ENCODE peak calls at places on chromosome 11, in five cellular contexts. One of them, this sample, is unnamed.

GRCh38 chr11:47360341-47360740 is 7.8 kb upstream of the MYBPC3 start:
- DNase-seq in H1: no peak
- DNase-seq in IMR-90: no peak
- DNase-seq in H9: no peak
- DNase-seq in neuronal stem cell: no peak
- DNase-seq in this sample: no peak

GRCh38 chr11:68997124-68997994 is 15.7 kb downstream of the MRGPRF start:
- DNase-seq in H9: peak; percentile 20
- DNase-seq in neuronal stem cell: no peak
- DNase-seq in H1: no peak
- DNase-seq in IMR-90: no peak
- DNase-seq in this sample: no peak

GRCh38 chr11:76701701-76702100 is 31.2 kb upstream of the LRRC32 start:
- DNase-seq in H9: no peak
- DNase-seq in IMR-90: peak; percentile 63
- DNase-seq in H1: no peak
- DNase-seq in neuronal stem cell: no peak
- DNase-seq in this sample: peak; percentile 66

GRCh38 chr11:105825141-105825540 is 196.9 kb downstream of the MSANTD4 start:
- DNase-seq in neuronal stem cell: no peak
- DNase-seq in IMR-90: no peak
- DNase-seq in H1: no peak
- DNase-seq in H9: no peak
- DNase-seq in this sample: no peak

GRCh38 chr11:104338186-104338585 is 174.2 kb upstream of the PDGFD start:
- DNase-seq in IMR-90: peak; percentile 15
- DNase-seq in H9: no peak
- DNase-seq in neuronal stem cell: no peak
- DNase-seq in H1: no peak
- DNase-seq in this sample: no peak

GRCh38 chr11:105361651-105362050 is 222.1 kb upstream of the CARD18 start:
- DNase-seq in neuronal stem cell: no peak
- DNase-seq in H1: no peak
- DNase-seq in H9: no peak
- DNase-seq in IMR-90: no peak
- DNase-seq in this sample: no peak

GRCh38 chr11:77189588-77190210 is 61.7 kb downstream of the MYO7A start:
- DNase-seq in IMR-90: no peak
- DNase-seq in neuronal stem cell: no peak
- DNase-seq in H1: no peak
- DNase-seq in H9: no peak
- DNase-seq in this sample: no peak

GRCh38 chr11:69335461-69336386 is 41.8 kb downstream of the MYEOV start:
- DNase-seq in IMR-90: no peak
- DNase-seq in neuronal stem cell: no peak
- DNase-seq in H9: peak; percentile 16
- DNase-seq in H1: no peak
- DNase-seq in this sample: no peak

GRCh38 chr11:2800655-2801531 is 84.7 kb downstream of the CDKN1C start:
- DNase-seq in H9: peak; percentile 25
- DNase-seq in IMR-90: no peak
- DNase-seq in H1: no peak
- DNase-seq in neuronal stem cell: no peak
- DNase-seq in this sample: no peak

GRCh38 chr11:14567064-14567651 is 47.0 kb upstream of the PSMA1 start:
- DNase-seq in H9: no peak
- DNase-seq in neuronal stem cell: no peak
- DNase-seq in H1: no peak
- DNase-seq in IMR-90: no peak
- DNase-seq in this sample: no peak

GRCh38 chr11:74726547-74727182 is 4.6 kb downstream of the CHRDL2 start:
- DNase-seq in neuronal stem cell: peak; percentile 59
- DNase-seq in H9: peak; percentile 82
- DNase-seq in IMR-90: peak; percentile 85
- DNase-seq in H1: peak; percentile 47
- DNase-seq in this sample: peak; percentile 72

GRCh38 chr11:100890779-100891178 is 203.7 kb downstream of the ARHGAP42 start:
- DNase-seq in H1: no peak
- DNase-seq in IMR-90: peak; percentile 98
- DNase-seq in H9: no peak
- DNase-seq in neuronal stem cell: no peak
- DNase-seq in this sample: peak; percentile 90

GRCh38 chr11:8757533-8757932 is 74.9 kb downstream of the RPL27A start:
- DNase-seq in H1: no peak
- DNase-seq in neuronal stem cell: no peak
- DNase-seq in IMR-90: no peak
- DNase-seq in H9: no peak
- DNase-seq in this sample: no peak

GRCh38 chr11:72519220-72519881 is 85.0 kb upstream of the CLPB start:
- DNase-seq in IMR-90: peak; percentile 12
- DNase-seq in neuronal stem cell: no peak
- DNase-seq in H1: no peak
- DNase-seq in H9: no peak
- DNase-seq in this sample: peak; percentile 24

GRCh38 chr11:59380263-59381059 is 21.8 kb downstream of the OR5AN1 start:
- DNase-seq in H9: no peak
- DNase-seq in neuronal stem cell: no peak
- DNase-seq in H1: no peak
- DNase-seq in IMR-90: no peak
- DNase-seq in this sample: no peak

GRCh38 chr11:110318638-110319404 is 22.4 kb upstream of the RDX start:
- DNase-seq in neuronal stem cell: no peak
- DNase-seq in H1: no peak
- DNase-seq in H9: no peak
- DNase-seq in IMR-90: no peak
- DNase-seq in this sample: no peak

GRCh38 chr11:105244157-105244820 is 104.7 kb upstream of the CARD18 start:
- DNase-seq in IMR-90: peak; percentile 98
- DNase-seq in H1: no peak
- DNase-seq in H9: no peak
- DNase-seq in neuronal stem cell: no peak
- DNase-seq in this sample: peak; percentile 97

GRCh38 chr11:65112226-65112550 is 516 bp downstream of the TM7SF2 start:
- DNase-seq in H9: peak; percentile 55
- DNase-seq in neuronal stem cell: no peak
- DNase-seq in H1: no peak
- DNase-seq in IMR-90: no peak
- DNase-seq in this sample: no peak

GRCh38 chr11:78855146-78855545 is 280.5 kb upstream of the NARS2 start:
- DNase-seq in H9: no peak
- DNase-seq in IMR-90: no peak
- DNase-seq in H1: no peak
- DNase-seq in neuronal stem cell: no peak
- DNase-seq in this sample: no peak

GRCh38 chr11:2554338-2555240 is 109.8 kb downstream of the KCNQ1 start:
- DNase-seq in H1: no peak
- DNase-seq in H9: no peak
- DNase-seq in IMR-90: no peak
- DNase-seq in neuronal stem cell: no peak
- DNase-seq in this sample: no peak

GRCh38 chr11:11735586-11735985 is 106.2 kb upstream of the USP47 start:
- DNase-seq in IMR-90: no peak
- DNase-seq in H9: peak; percentile 46
- DNase-seq in H1: peak; percentile 5
- DNase-seq in neuronal stem cell: no peak
- DNase-seq in this sample: no peak

GRCh38 chr11:35029979-35030378 is 109.0 kb upstream of the CD44 start:
- DNase-seq in H1: no peak
- DNase-seq in H9: no peak
- DNase-seq in neuronal stem cell: no peak
- DNase-seq in IMR-90: peak; percentile 84
- DNase-seq in this sample: peak; percentile 88

GRCh38 chr11:75287579-75287978 is 47.0 kb downstream of the TPBGL start:
- DNase-seq in H9: no peak
- DNase-seq in neuronal stem cell: no peak
- DNase-seq in IMR-90: no peak
- DNase-seq in H1: no peak
- DNase-seq in this sample: no peak

GRCh38 chr11:72764503-72764902 is 12.3 kb upstream of the ARAP1 start:
- DNase-seq in IMR-90: no peak
- DNase-seq in H9: peak; percentile 96
- DNase-seq in neuronal stem cell: no peak
- DNase-seq in H1: peak; percentile 74
- DNase-seq in this sample: no peak

GRCh38 chr11:36054628-36055027 is 110.8 kb downstream of the LDLRAD3 start:
- DNase-seq in H9: no peak
- DNase-seq in neuronal stem cell: no peak
- DNase-seq in H1: no peak
- DNase-seq in IMR-90: no peak
- DNase-seq in this sample: no peak

GRCh38 chr11:91805293-91805692 is 419.3 kb upstream of the FAT3 start:
- DNase-seq in neuronal stem cell: no peak
- DNase-seq in H9: no peak
- DNase-seq in IMR-90: no peak
- DNase-seq in H1: no peak
- DNase-seq in this sample: no peak

GRCh38 chr11:69115586-69116560 is 39.9 kb upstream of the SMIM38 start:
- DNase-seq in H9: no peak
- DNase-seq in neuronal stem cell: no peak
- DNase-seq in H1: no peak
- DNase-seq in IMR-90: no peak
- DNase-seq in this sample: no peak

GRCh38 chr11:35324981-35325380 is 94.4 kb downstream of the SLC1A2 start:
- DNase-seq in IMR-90: peak; percentile 40
- DNase-seq in H1: no peak
- DNase-seq in neuronal stem cell: no peak
- DNase-seq in H9: no peak
- DNase-seq in this sample: no peak

GRCh38 chr11:12518606-12519385 is 141.4 kb downstream of the PARVA start:
- DNase-seq in neuronal stem cell: no peak
- DNase-seq in H1: no peak
- DNase-seq in H9: no peak
- DNase-seq in IMR-90: no peak
- DNase-seq in this sample: no peak

GRCh38 chr11:120079750-120080610 is 57.9 kb downstream of the TRIM29 start:
- DNase-seq in H9: peak; percentile 61
- DNase-seq in neuronal stem cell: no peak
- DNase-seq in H1: no peak
- DNase-seq in IMR-90: no peak
- DNase-seq in this sample: no peak

GRCh38 chr11:128905345-128906184 is 14.4 kb downstream of the KCNJ5 start:
- DNase-seq in neuronal stem cell: no peak
- DNase-seq in H9: peak; percentile 78
- DNase-seq in H1: no peak
- DNase-seq in IMR-90: peak; percentile 26
- DNase-seq in this sample: peak; percentile 54

GRCh38 chr11:126146454-126147192 is 64.8 kb downstream of the RPUSD4 start:
- DNase-seq in H1: no peak
- DNase-seq in IMR-90: no peak
- DNase-seq in H9: peak; percentile 86
- DNase-seq in neuronal stem cell: peak; percentile 92
- DNase-seq in this sample: no peak
- H4K91ac ChIP-seq in H1: peak overlapping the region; percentile 27
- H4K91ac ChIP-seq in IMR-90: no peak overlapping the region
- H4K91ac ChIP-seq in H9: no peak overlapping the region
- H4K91ac ChIP-seq in neuronal stem cell: peak overlapping the region; percentile 13
- H4K91ac ChIP-seq in this sample: no peak overlapping the region

DNA sequence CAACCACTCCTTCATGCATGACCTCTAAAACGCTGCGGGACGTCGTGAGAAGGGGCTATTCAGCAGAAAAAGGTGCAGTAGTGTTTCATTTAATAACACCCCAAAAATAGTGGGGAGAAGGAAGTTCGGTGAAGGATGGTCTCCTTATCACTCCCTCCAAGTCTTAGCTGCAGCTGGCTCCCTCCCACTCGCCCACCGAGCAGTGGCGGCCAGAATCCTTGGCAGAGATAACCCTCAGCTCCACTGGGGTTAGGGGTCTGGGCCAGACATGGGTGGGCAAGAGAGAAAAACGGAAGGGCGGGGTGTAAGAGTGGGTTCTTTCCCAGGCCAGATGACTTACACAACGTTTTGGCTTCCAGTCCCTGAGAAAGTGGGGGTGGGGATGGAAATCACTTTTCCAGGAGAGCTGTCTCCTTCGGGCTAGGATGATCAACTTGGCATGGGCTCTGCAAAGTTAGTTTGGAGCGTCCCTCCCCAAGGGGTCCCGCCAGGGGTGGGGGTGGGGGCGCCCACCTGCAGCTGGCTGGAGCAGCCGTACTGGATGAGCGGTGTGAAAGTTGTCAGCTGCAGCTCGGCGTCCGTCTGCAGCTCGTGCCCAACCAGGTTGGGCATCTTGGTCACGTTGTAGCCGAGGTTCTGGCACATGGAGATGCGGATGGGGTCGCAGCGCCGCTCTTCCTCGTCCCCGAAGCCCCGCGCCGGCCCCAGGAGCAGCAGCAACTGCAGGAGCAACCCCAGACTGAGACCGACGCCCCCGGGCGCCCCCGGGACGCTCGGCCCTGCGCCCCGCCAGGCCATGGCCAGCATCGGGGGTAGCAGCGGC is 696 bp downstream of the FZD4 start:
- DNase-seq in neuronal stem cell: no peak
- DNase-seq in IMR-90: no peak
- DNase-seq in H1: no peak
- DNase-seq in H9: peak; percentile 64
- DNase-seq in this sample: peak; percentile 18
- H3K14ac ChIP-seq in neuronal stem cell: peak overlapping the region; percentile 49
- H3K14ac ChIP-seq in IMR-90: peak overlapping the region; percentile 77
- H3K14ac ChIP-seq in H1: no peak overlapping the region
- H3K14ac ChIP-seq in H9: peak overlapping the region; percentile 84
- H3K14ac ChIP-seq in this sample: peak overlapping the region; percentile 80

GRCh38 chr11:93545566-93545965 is 2.4 kb upstream of the SMCO4 start:
- DNase-seq in H1: no peak
- DNase-seq in neuronal stem cell: no peak
- DNase-seq in IMR-90: no peak
- DNase-seq in H9: no peak
- DNase-seq in this sample: peak; percentile 12

GRCh38 chr11:93542753-93543246 is 391 bp downstream of the SMCO4 start:
- DNase-seq in neuronal stem cell: peak; percentile 40
- DNase-seq in H1: no peak
- DNase-seq in H9: peak; percentile 45
- DNase-seq in IMR-90: no peak
- DNase-seq in this sample: no peak

GRCh38 chr11:93541154-93541553 is 2.0 kb downstream of the SMCO4 start:
- DNase-seq in IMR-90: no peak
- DNase-seq in H1: no peak
- DNase-seq in H9: no peak
- DNase-seq in neuronal stem cell: no peak
- DNase-seq in this sample: no peak

GRCh38 chr11:93541884-93542752 is 1.1 kb downstream of the SMCO4 start:
- DNase-seq in IMR-90: peak; percentile 77
- DNase-seq in neuronal stem cell: no peak
- DNase-seq in H1: peak; percentile 41
- DNase-seq in H9: peak; percentile 72
- DNase-seq in this sample: peak; percentile 84

GRCh38 chr11:93543292-93543977 is at the start of gene SMCO4:
- DNase-seq in H1: peak; percentile 74
- DNase-seq in H9: peak; percentile 93
- DNase-seq in neuronal stem cell: peak; percentile 85
- DNase-seq in IMR-90: peak; percentile 66
- DNase-seq in this sample: peak; percentile 77
- H2BK120ac ChIP-seq in H1: peak within 1 kb of the TSS; percentile 12
- H2BK120ac ChIP-seq in H9: no peak within 1 kb of the TSS
- H2BK120ac ChIP-seq in neuronal stem cell: no peak within 1 kb of the TSS
- H2BK120ac ChIP-seq in IMR-90: peak within 1 kb of the TSS; percentile 35
- H2BK120ac ChIP-seq in this sample: no peak within 1 kb of the TSS

GRCh38 chr11:95503047-95503446 is 272.0 kb upstream of the SESN3 start:
- DNase-seq in H9: no peak
- DNase-seq in H1: no peak
- DNase-seq in IMR-90: peak; percentile 10
- DNase-seq in neuronal stem cell: no peak
- DNase-seq in this sample: no peak
- H4K91ac ChIP-seq in H9: no peak overlapping the region
- H4K91ac ChIP-seq in H1: no peak overlapping the region
- H4K91ac ChIP-seq in IMR-90: no peak overlapping the region
- H4K91ac ChIP-seq in neuronal stem cell: no peak overlapping the region
- H4K91ac ChIP-seq in this sample: no peak overlapping the region